ENCODE peak calls at places on chromosomes 7 and 10, in eight cellular contexts. J, G, U, X, A, Q, L and R are unnamed samples.

GRCh38 chr7:155974186-155974897 is 162.1 kb upstream of the SHH start:
- DNase-seq in J (no peak), G (no peak), U (no peak), X (no peak), A (no peak), Q (no peak), L (no peak), R (no peak)

GRCh38 chr10:67306588-67307205 is 380.9 kb downstream of the LRRTM3 start:
- DNase-seq in J (no peak), G (no peak), U (peak; percentile 24), X (no peak), A (no peak), Q (no peak), L (peak; percentile 14), R (no peak)

GRCh38 chr7:158840604-158841003 is 11.3 kb upstream of the ESYT2 start:
- DNase-seq in J (no peak), G (no peak), U (no peak), X (no peak), A (no peak), Q (no peak), L (no peak), R (no peak)

GRCh38 chr7:147197006-147197405 is 1080.4 kb downstream of the CNTNAP2 start:
- DNase-seq in J (no peak), G (no peak), U (no peak), X (no peak), A (no peak), Q (no peak), L (no peak), R (no peak)

GRCh38 chr10:89269822-89270483 is 18.4 kb upstream of the LIPA start:
- DNase-seq in J (no peak), G (no peak), U (no peak), X (no peak), A (no peak), Q (no peak), L (peak; percentile 34), R (no peak)

GRCh38 chr7:115293628-115294236 is 371.8 kb downstream of the MDFIC start:
- DNase-seq in J (no peak), G (no peak), U (no peak), X (no peak), A (no peak), Q (no peak), L (no peak), R (no peak)

GRCh38 chr10:71316081-71316785 is 2.8 kb upstream of the SLC29A3 start:
- DNase-seq in J (no peak), G (no peak), U (no peak), X (no peak), A (peak; percentile 14), Q (no peak), L (peak; percentile 25), R (no peak)

GRCh38 chr7:102978280-102978679 is 65.5 kb downstream of the LRRC17 start:
- DNase-seq in J (no peak), G (peak; percentile 35), U (peak; percentile 67), X (peak; percentile 83), A (peak; percentile 69), Q (no peak), L (peak; percentile 90), R (no peak)

GRCh38 chr7:80918406-80918805 is 445 bp downstream of the SEMA3C start:
- DNase-seq in J (peak; percentile 15), G (no peak), U (no peak), X (peak; percentile 45), A (no peak), Q (no peak), L (peak; percentile 41), R (no peak)

GRCh38 chr10:95183451-95184230 is 10.4 kb upstream of the ACSM6 start:
- DNase-seq in J (peak; percentile 74), G (peak; percentile 90), U (peak; percentile 73), X (no peak), A (peak; percentile 95), Q (peak; percentile 55), L (peak; percentile 89), R (peak; percentile 85)

GRCh38 chr7:81783818-81784217 is 14.0 kb upstream of the HGF start:
- DNase-seq in J (no peak), G (no peak), U (no peak), X (no peak), A (no peak), Q (no peak), L (no peak), R (no peak)

GRCh38 chr10:71747808-71748523 is 25.4 kb downstream of the VSIR start:
- DNase-seq in J (no peak), G (peak; percentile 64), U (no peak), X (no peak), A (peak; percentile 78), Q (no peak), L (no peak), R (no peak)

GRCh38 chr7:105652359-105652993 is 71.2 kb upstream of the EFCAB10 start:
- DNase-seq in J (peak; percentile 63), G (peak; percentile 78), U (peak; percentile 26), X (peak; percentile 43), A (peak; percentile 90), Q (peak; percentile 58), L (peak; percentile 86), R (peak; percentile 75)

GRCh38 chr10:27642023-27642589 is 103.5 kb downstream of the MKX start:
- DNase-seq in J (no peak), G (no peak), U (no peak), X (no peak), A (no peak), Q (no peak), L (no peak), R (no peak)

GRCh38 chr10:126459878-126460481 is 71.7 kb upstream of the ADAM12 start:
- DNase-seq in J (no peak), G (no peak), U (peak; percentile 72), X (peak; percentile 98), A (no peak), Q (no peak), L (peak; percentile 78), R (no peak)

GRCh38 chr7:41122256-41122987 is 580.5 kb downstream of the INHBA start:
- DNase-seq in J (no peak), G (no peak), U (no peak), X (peak; percentile 57), A (no peak), Q (no peak), L (peak; percentile 40), R (no peak)

GRCh38 chr10:120279196-120279595 is 177.8 kb upstream of the PLPP4 start:
- DNase-seq in J (peak; percentile 63), G (no peak), U (no peak), X (no peak), A (no peak), Q (no peak), L (no peak), R (no peak)

GRCh38 chr10:91247360-91248111 is 27.1 kb downstream of the PCGF5 start:
- DNase-seq in J (no peak), G (no peak), U (no peak), X (no peak), A (no peak), Q (peak; percentile 11), L (peak; percentile 7), R (no peak)

GRCh38 chr10:327889-328809 is 192.9 kb downstream of the ZMYND11 start:
- DNase-seq in J (no peak), G (no peak), U (no peak), X (no peak), A (no peak), Q (no peak), L (no peak), R (no peak)

GRCh38 chr10:326894-327635 is 191.8 kb downstream of the ZMYND11 start:
- DNase-seq in J (no peak), G (no peak), U (no peak), X (no peak), A (no peak), Q (no peak), L (no peak), R (no peak)

GRCh38 chr10:324593-324992 is 189.3 kb downstream of the ZMYND11 start:
- DNase-seq in J (no peak), G (no peak), U (no peak), X (no peak), A (no peak), Q (no peak), L (no peak), R (no peak)

GRCh38 chr10:325282-325681 is 190.0 kb downstream of the ZMYND11 start:
- DNase-seq in J (no peak), G (no peak), U (no peak), X (no peak), A (no peak), Q (no peak), L (no peak), R (no peak)

GRCh38 chr10:326350-326749 is 191.1 kb downstream of the ZMYND11 start:
- DNase-seq in J (no peak), G (no peak), U (no peak), X (no peak), A (no peak), Q (no peak), L (no peak), R (no peak)
- H3K27ac ChIP-seq in J (no peak overlapping the region), G (no peak overlapping the region), U (no peak overlapping the region), X (no peak overlapping the region), A (no peak overlapping the region), Q (no peak overlapping the region), L (peak overlapping the region; percentile 39), R (no peak overlapping the region)

GRCh38 chr7:30166841-30167235 is 32.1 kb downstream of the MTURN start:
- DNase-seq in J (no peak), G (no peak), U (no peak), X (no peak), A (no peak), Q (no peak), L (no peak), R (no peak)
- H3K4me1 ChIP-seq in J (peaks cover 18% of the 10 kb centered on the region), G (no peaks in the 10 kb centered on the region), U (no peaks in the 10 kb centered on the region), X (peaks cover 53% of the 10 kb centered on the region), A (peaks cover 4% of the 10 kb centered on the region), Q (peaks cover 10% of the 10 kb centered on the region), L (peaks cover 29% of the 10 kb centered on the region), R (peaks cover 38% of the 10 kb centered on the region)

GRCh38 chr10:22005763-22006162 is 2.2 kb upstream of the DNAJC1 start:
- DNase-seq in J (no peak), G (no peak), U (no peak), X (no peak), A (no peak), Q (no peak), L (no peak), R (no peak)
- H3K27ac ChIP-seq in J (no peak overlapping the region), G (no peak overlapping the region), U (no peak overlapping the region), X (no peak overlapping the region), A (no peak overlapping the region), Q (no peak overlapping the region), L (no peak overlapping the region), R (no peak overlapping the region)

GRCh38 chr10:20958764-20959163 is 61.7 kb upstream of the NEBL start:
- DNase-seq in J (no peak), G (no peak), U (no peak), X (no peak), A (no peak), Q (no peak), L (no peak), R (no peak)

GRCh38 chr10:20958225-20958624 is 61.1 kb upstream of the NEBL start:
- DNase-seq in J (no peak), G (no peak), U (no peak), X (no peak), A (no peak), Q (no peak), L (no peak), R (no peak)

GRCh38 chr10:20959178-20959577 is 62.1 kb upstream of the NEBL start:
- DNase-seq in J (no peak), G (no peak), U (no peak), X (no peak), A (no peak), Q (no peak), L (no peak), R (no peak)

GRCh38 chr10:20956843-20957242 is 59.7 kb upstream of the NEBL start:
- DNase-seq in J (no peak), G (no peak), U (no peak), X (no peak), A (no peak), Q (no peak), L (no peak), R (no peak)

GRCh38 chr10:20957744-20958143 is 60.6 kb upstream of the NEBL start:
- DNase-seq in J (no peak), G (no peak), U (no peak), X (no peak), A (no peak), Q (no peak), L (no peak), R (no peak)
- H3K4me1 ChIP-seq in J (no peaks in the 10 kb centered on the region), G (no peaks in the 10 kb centered on the region), U (no peaks in the 10 kb centered on the region), X (no peaks in the 10 kb centered on the region), A (no peaks in the 10 kb centered on the region), Q (no peaks in the 10 kb centered on the region), L (peaks cover 81% of the 10 kb centered on the region), R (no peaks in the 10 kb centered on the region)